ENCODE peak calls at places on chromosomes 13 and 19, in six cellular contexts. O, S, I, B, X and U are unnamed samples.

GRCh38 chr19:46692918-46693722 is 23.8 kb downstream of the PRKD2 start:
- DNase-seq in O (no peak), S (no peak), I (no peak), B (no peak), X (no peak), U (no peak)

GRCh38 chr13:111485491-111486250 is 165.2 kb downstream of the TEX29 start:
- DNase-seq in O (no peak), S (no peak), I (no peak), B (no peak), X (no peak), U (no peak)

GRCh38 chr13:35255241-35255640 is 221.2 kb downstream of the MAB21L1 start:
- DNase-seq in O (no peak), S (no peak), I (no peak), B (no peak), X (no peak), U (no peak)

GRCh38 chr19:10919352-10920287 is 8.8 kb downstream of the YIPF2 start:
- DNase-seq in O (no peak), S (no peak), I (no peak), B (no peak), X (no peak), U (no peak)

GRCh38 chr19:35739275-35740107 is 2.8 kb downstream of the IGFLR1 start:
- DNase-seq in O (no peak), S (peak), I (peak), B (no peak), X (no peak), U (no peak)

GRCh38 chr19:33366917-33367316 is 6.6 kb upstream of the CEBPG start:
- DNase-seq in O (no peak), S (no peak), I (no peak), B (no peak), X (no peak), U (no peak)

GRCh38 chr13:70249332-70250064 is 141.2 kb upstream of the KLHL1 start:
- DNase-seq in O (no peak), S (no peak), I (peak), B (no peak), X (no peak), U (no peak)

GRCh38 chr19:17579523-17580244 is 24.2 kb downstream of the COLGALT1 start:
- DNase-seq in O (no peak), S (peak), I (peak), B (peak), X (peak), U (no peak)

GRCh38 chr13:111210488-111210887 is 95.4 kb downstream of the ARHGEF7 start:
- DNase-seq in O (no peak), S (peak), I (no peak), B (no peak), X (no peak), U (no peak)

GRCh38 chr13:86920960-86921359 is 750.2 kb upstream of the SLITRK5 start:
- DNase-seq in O (no peak), S (no peak), I (no peak), B (no peak), X (no peak), U (no peak)

GRCh38 chr19:29665826-29666633 is 769 bp downstream of the PLEKHF1 start:
- DNase-seq in O (no peak), S (peak), I (peak), B (no peak), X (peak), U (no peak)

GRCh38 chr13:36992362-36992761 is 6.8 kb downstream of the ALG5 start:
- DNase-seq in O (no peak), S (no peak), I (no peak), B (no peak), X (no peak), U (no peak)

GRCh38 chr19:6412111-6412999 is 12.3 kb downstream of the KHSRP start:
- DNase-seq in O (no peak), S (peak), I (peak), B (peak), X (peak), U (no peak)